ENCODE peak calls at places on chromosomes 16 and 17, in six cellular contexts. X, E, N, C, M and Q are unnamed samples.

GRCh38 chr17:33055171-33055611 is 63.5 kb downstream of the SPACA3 start:
- DNase-seq in X (no peak), E (no peak), N (no peak), C (no peak), M (no peak), Q (no peak)

GRCh38 chr17:56548661-56549060 is 44.8 kb upstream of the NOG start:
- DNase-seq in X (no peak), E (no peak), N (no peak), C (no peak), M (no peak), Q (no peak)

GRCh38 chr16:79466111-79466510 is 134.4 kb downstream of the MAF start:
- DNase-seq in X (no peak), E (no peak), N (peak; percentile 85), C (no peak), M (no peak), Q (no peak)

GRCh38 chr17:41600318-41600717 is 12.2 kb downstream of the KRT16 start:
- DNase-seq in X (no peak), E (no peak), N (no peak), C (no peak), M (no peak), Q (no peak)

GRCh38 chr17:70172921-70173320 is 3.6 kb downstream of the KCNJ2 start:
- DNase-seq in X (no peak), E (no peak), N (peak; percentile 52), C (no peak), M (peak; percentile 66), Q (no peak)

GRCh38 chr17:42456223-42457106 is 2.2 kb upstream of the ATP6V0A1 start:
- DNase-seq in X (no peak), E (peak; percentile 23), N (peak; percentile 54), C (no peak), M (peak; percentile 90), Q (no peak)

GRCh38 chr17:61338000-61338864 is 61.4 kb upstream of the TBX2 start:
- DNase-seq in X (no peak), E (no peak), N (no peak), C (no peak), M (peak; percentile 67), Q (no peak)

GRCh38 chr16:11016524-11016988 is 72.2 kb downstream of the CLEC16A start:
- DNase-seq in X (no peak), E (no peak), N (no peak), C (no peak), M (peak; percentile 35), Q (peak; percentile 41)

GRCh38 chr17:72393553-72393952 is 272.7 kb downstream of the SOX9 start:
- DNase-seq in X (no peak), E (no peak), N (peak; percentile 85), C (no peak), M (peak; percentile 86), Q (no peak)

GRCh38 chr16:88539652-88540345 is 30.4 kb upstream of the ZC3H18 start:
- DNase-seq in X (no peak), E (no peak), N (no peak), C (no peak), M (no peak), Q (no peak)

GRCh38 chr17:49204521-49204920 is 5.9 kb downstream of the GNGT2 start:
- DNase-seq in X (no peak), E (no peak), N (no peak), C (no peak), M (no peak), Q (no peak)

GRCh38 chr16:19008245-19008644 is 24.5 kb downstream of the TMC7 start:
- DNase-seq in X (no peak), E (no peak), N (peak; percentile 58), C (no peak), M (peak; percentile 89), Q (no peak)

GRCh38 chr17:41140360-41141132 is at the start of gene KRTAP4-6:
- DNase-seq in X (no peak), E (peak; percentile 44), N (peak; percentile 99), C (no peak), M (peak; percentile 93), Q (no peak)

GRCh38 chr16:28213396-28213795 is 1.6 kb upstream of the XPO6 start:
- DNase-seq in X (no peak), E (no peak), N (no peak), C (no peak), M (no peak), Q (no peak)

GRCh38 chr17:17109896-17110295 is 67.6 kb downstream of the MPRIP start:
- DNase-seq in X (no peak), E (peak; percentile 40), N (peak; percentile 22), C (no peak), M (no peak), Q (peak; percentile 91)

GRCh38 chr16:4601317-4602186 is 13.1 kb downstream of the UBALD1 start:
- DNase-seq in X (peak; percentile 10), E (no peak), N (no peak), C (no peak), M (no peak), Q (no peak)

GRCh38 chr16:79758615-79759346 is 158.2 kb upstream of the MAF start:
- DNase-seq in X (no peak), E (no peak), N (peak; percentile 87), C (no peak), M (no peak), Q (no peak)

GRCh38 chr17:48047113-48047740 is 932 bp upstream of the NFE2L1 start:
- DNase-seq in X (no peak), E (no peak), N (no peak), C (peak; percentile 25), M (no peak), Q (no peak)

GRCh38 chr17:77288115-77288619 is 147.4 kb downstream of the SEC14L1 start:
- DNase-seq in X (no peak), E (peak; percentile 47), N (peak; percentile 77), C (no peak), M (no peak), Q (no peak)

GRCh38 chr16:47848481-47849109 is 307.2 kb downstream of the ABCC12 start:
- DNase-seq in X (no peak), E (no peak), N (peak; percentile 91), C (no peak), M (peak; percentile 86), Q (no peak)

GRCh38 chr16:12340151-12340733 is 363.7 kb downstream of the SNX29 start:
- DNase-seq in X (no peak), E (peak; percentile 68), N (peak; percentile 73), C (peak; percentile 22), M (peak; percentile 53), Q (peak; percentile 51)

GRCh38 chr17:75832164-75832651 is 12.0 kb downstream of the UNC13D start:
- DNase-seq in X (no peak), E (no peak), N (peak; percentile 51), C (peak; percentile 45), M (peak; percentile 93), Q (no peak)

GRCh38 chr16:81702506-81702905 is 76.6 kb upstream of the PLCG2 start:
- DNase-seq in X (no peak), E (no peak), N (no peak), C (no peak), M (no peak), Q (no peak)

GRCh38 chr16:50252082-50252611 is 14.2 kb upstream of the ADCY7 start:
- DNase-seq in X (no peak), E (no peak), N (no peak), C (no peak), M (no peak), Q (no peak)

GRCh38 chr16:27195068-27195741 is 8.1 kb upstream of the KDM8 start:
- DNase-seq in X (no peak), E (no peak), N (peak; percentile 83), C (no peak), M (no peak), Q (no peak)

GRCh38 chr16:89171216-89172170 is at the start of gene CDH15:
- DNase-seq in X (peak; percentile 87), E (peak; percentile 99), N (peak; percentile 90), C (peak; percentile 96), M (peak; percentile 88), Q (peak; percentile 97)

GRCh38 chr16:58128721-58129096 is 472 bp downstream of the CFAP20 start:
- DNase-seq in X (no peak), E (peak; percentile 28), N (no peak), C (no peak), M (no peak), Q (no peak)

GRCh38 chr17:82780195-82780594 is 28.3 kb downstream of the TBCD start:
- DNase-seq in X (no peak), E (no peak), N (no peak), C (no peak), M (no peak), Q (no peak)

GRCh38 chr17:61398721-61399130 is 917 bp upstream of the TBX2 start:
- DNase-seq in X (no peak), E (no peak), N (no peak), C (no peak), M (no peak), Q (no peak)

GRCh38 chr16:89152831-89153700 is 18.5 kb upstream of the CDH15 start:
- DNase-seq in X (no peak), E (no peak), N (no peak), C (no peak), M (no peak), Q (no peak)

GRCh38 chr16:1188781-1189189 is 35.9 kb downstream of the CACNA1H start:
- DNase-seq in X (no peak), E (peak; percentile 73), N (no peak), C (peak; percentile 61), M (peak; percentile 31), Q (peak; percentile 42)

GRCh38 chr16:88120812-88121211 is 169.6 kb downstream of the BANP start:
- DNase-seq in X (no peak), E (no peak), N (no peak), C (no peak), M (no peak), Q (no peak)

GRCh38 chr17:37483311-37484039 is 6.2 kb upstream of the DUSP14 start:
- DNase-seq in X (no peak), E (no peak), N (no peak), C (no peak), M (peak; percentile 84), Q (no peak)